ENCODE peak calls at places on chromosomes 6 and 20, in ten cellular contexts. P, Z, J, X, Q, V, Y, O, R and L are unnamed samples.

GRCh38 chr6:111823831-111824607 is 49.2 kb downstream of the FYN start:
- DNase-seq in P (no peak), Z (no peak), J (no peak), X (no peak), Q (no peak), V (no peak), Y (no peak), O (peak), R (no peak), L (no peak)

GRCh38 chr20:34708621-34709043 is 4.5 kb downstream of the TP53INP2 start:
- DNase-seq in P (peak), Z (peak), J (peak), X (peak), Q (peak), V (peak), Y (no peak), O (no peak), R (peak), L (peak)

GRCh38 chr20:11320033-11320432 is 597.7 kb upstream of the BTBD3 start:
- DNase-seq in P (no peak), Z (no peak), J (no peak), X (no peak), Q (no peak), V (no peak), Y (no peak), O (no peak), R (no peak), L (no peak)

GRCh38 chr20:33443006-33443511 is 504 bp downstream of the SNTA1 start:
- DNase-seq in P (peak), Z (no peak), J (no peak), X (no peak), Q (peak), V (peak), Y (no peak), O (no peak), R (peak), L (no peak)

GRCh38 chr6:5936140-5936539 is 70.6 kb downstream of the NRN1 start:
- DNase-seq in P (no peak), Z (peak), J (no peak), X (no peak), Q (no peak), V (no peak), Y (no peak), O (no peak), R (no peak), L (no peak)

GRCh38 chr6:26571592-26572296 is 25.0 kb upstream of the ABT1 start:
- DNase-seq in P (no peak), Z (peak), J (no peak), X (no peak), Q (peak), V (peak), Y (no peak), O (peak), R (peak), L (peak)

GRCh38 chr20:20277772-20278382 is 90.0 kb upstream of the INSM1 start:
- DNase-seq in P (no peak), Z (no peak), J (no peak), X (no peak), Q (no peak), V (no peak), Y (no peak), O (no peak), R (no peak), L (no peak)

GRCh38 chr20:8523684-8524083 is 391.6 kb downstream of the PLCB1 start:
- DNase-seq in P (peak), Z (peak), J (no peak), X (no peak), Q (no peak), V (peak), Y (no peak), O (no peak), R (no peak), L (no peak)

GRCh38 chr6:130593948-130594347 is 228.1 kb downstream of the TMEM200A start:
- DNase-seq in P (no peak), Z (no peak), J (no peak), X (no peak), Q (no peak), V (no peak), Y (no peak), O (no peak), R (no peak), L (no peak)

GRCh38 chr6:63496388-63496804 is 75.9 kb upstream of the LOC128125822 start:
- DNase-seq in P (no peak), Z (no peak), J (no peak), X (no peak), Q (no peak), V (no peak), Y (no peak), O (no peak), R (no peak), L (no peak)

GRCh38 chr20:35866446-35867202 is 87.7 kb downstream of the SCAND1 start:
- DNase-seq in P (no peak), Z (no peak), J (no peak), X (no peak), Q (no peak), V (no peak), Y (no peak), O (no peak), R (no peak), L (no peak)

GRCh38 chr6:125031385-125031784 is 69.1 kb downstream of the RNF217 start:
- DNase-seq in P (no peak), Z (no peak), J (no peak), X (no peak), Q (no peak), V (no peak), Y (no peak), O (no peak), R (no peak), L (no peak)

GRCh38 chr20:48912065-48912464 is 9.4 kb upstream of the ARFGEF2 start:
- DNase-seq in P (peak), Z (no peak), J (peak), X (peak), Q (peak), V (no peak), Y (no peak), O (no peak), R (no peak), L (no peak)

GRCh38 chr20:37922016-37922415 is 19.1 kb downstream of the VSTM2L start:
- DNase-seq in P (no peak), Z (no peak), J (no peak), X (peak), Q (no peak), V (no peak), Y (no peak), O (no peak), R (no peak), L (no peak)

GRCh38 chr6:137799950-137800568 is 67.0 kb upstream of the TNFAIP3 start:
- DNase-seq in P (peak), Z (peak), J (peak), X (peak), Q (no peak), V (no peak), Y (no peak), O (peak), R (no peak), L (no peak)

GRCh38 chr20:60020251-60020650 is 62.0 kb downstream of the CDH26 start:
- DNase-seq in P (no peak), Z (no peak), J (no peak), X (no peak), Q (no peak), V (no peak), Y (no peak), O (no peak), R (no peak), L (no peak)

GRCh38 chr6:144219056-144219685 is 66.0 kb upstream of the UTRN start:
- DNase-seq in P (peak), Z (peak), J (no peak), X (peak), Q (no peak), V (no peak), Y (no peak), O (peak), R (no peak), L (no peak)

GRCh38 chr6:39753745-39754084 is 28.5 kb upstream of the KIF6 start:
- DNase-seq in P (no peak), Z (no peak), J (no peak), X (no peak), Q (no peak), V (no peak), Y (peak), O (no peak), R (no peak), L (no peak)

GRCh38 chr20:10633708-10634107 is 40.1 kb downstream of the JAG1 start:
- DNase-seq in P (no peak), Z (no peak), J (no peak), X (no peak), Q (no peak), V (no peak), Y (no peak), O (no peak), R (no peak), L (no peak)

GRCh38 chr6:45415778-45416518 is 38.2 kb upstream of the SUPT3H start:
- DNase-seq in P (no peak), Z (no peak), J (no peak), X (no peak), Q (no peak), V (no peak), Y (no peak), O (no peak), R (no peak), L (no peak)

GRCh38 chr6:33490621-33491020 is 36.2 kb downstream of the ZBTB9 start:
- DNase-seq in P (no peak), Z (no peak), J (no peak), X (no peak), Q (no peak), V (no peak), Y (no peak), O (no peak), R (no peak), L (no peak)

GRCh38 chr6:36911946-36912555 is 26.3 kb downstream of the C6orf89 start:
- DNase-seq in P (peak), Z (no peak), J (peak), X (no peak), Q (no peak), V (no peak), Y (no peak), O (no peak), R (no peak), L (no peak)

GRCh38 chr20:58018590-58018989 is 209.9 kb downstream of the ANKRD60 start:
- DNase-seq in P (no peak), Z (no peak), J (no peak), X (no peak), Q (peak), V (no peak), Y (no peak), O (no peak), R (no peak), L (no peak)

GRCh38 chr6:41036188-41036587 is 2.8 kb downstream of the UNC5CL start:
- DNase-seq in P (no peak), Z (no peak), J (no peak), X (no peak), Q (no peak), V (no peak), Y (no peak), O (no peak), R (no peak), L (no peak)

GRCh38 chr6:137093183-137094069 is 48.7 kb upstream of the IL20RA start:
- DNase-seq in P (peak), Z (no peak), J (no peak), X (no peak), Q (no peak), V (no peak), Y (no peak), O (no peak), R (no peak), L (no peak)

GRCh38 chr6:133921249-133921859 is 31.7 kb upstream of the TBPL1 start:
- DNase-seq in P (peak), Z (peak), J (peak), X (peak), Q (no peak), V (peak), Y (peak), O (peak), R (peak), L (peak)

GRCh38 chr6:84411060-84411629 is 183.7 kb upstream of the CEP162 start:
- DNase-seq in P (no peak), Z (no peak), J (no peak), X (no peak), Q (no peak), V (no peak), Y (no peak), O (peak), R (no peak), L (no peak)

GRCh38 chr6:141483561-141484061 is 649.1 kb upstream of the GJE1 start:
- DNase-seq in P (peak), Z (peak), J (peak), X (peak), Q (no peak), V (no peak), Y (no peak), O (peak), R (peak), L (no peak)

GRCh38 chr6:64013061-64013410 is 377.4 kb downstream of the PHF3 start:
- DNase-seq in P (no peak), Z (no peak), J (no peak), X (no peak), Q (no peak), V (no peak), Y (no peak), O (peak), R (no peak), L (no peak)

GRCh38 chr6:79420054-79420453 is 117.2 kb downstream of the LCA5 start:
- DNase-seq in P (no peak), Z (no peak), J (no peak), X (no peak), Q (no peak), V (no peak), Y (no peak), O (no peak), R (no peak), L (no peak)

GRCh38 chr6:37793067-37793466 is 26.5 kb upstream of the ZFAND3 start:
- DNase-seq in P (no peak), Z (no peak), J (no peak), X (no peak), Q (no peak), V (no peak), Y (no peak), O (no peak), R (no peak), L (no peak)

GRCh38 chr6:162512744-162513143 is 214.8 kb downstream of the PRKN start:
- DNase-seq in P (no peak), Z (no peak), J (no peak), X (no peak), Q (no peak), V (no peak), Y (no peak), O (no peak), R (no peak), L (no peak)

DNA sequence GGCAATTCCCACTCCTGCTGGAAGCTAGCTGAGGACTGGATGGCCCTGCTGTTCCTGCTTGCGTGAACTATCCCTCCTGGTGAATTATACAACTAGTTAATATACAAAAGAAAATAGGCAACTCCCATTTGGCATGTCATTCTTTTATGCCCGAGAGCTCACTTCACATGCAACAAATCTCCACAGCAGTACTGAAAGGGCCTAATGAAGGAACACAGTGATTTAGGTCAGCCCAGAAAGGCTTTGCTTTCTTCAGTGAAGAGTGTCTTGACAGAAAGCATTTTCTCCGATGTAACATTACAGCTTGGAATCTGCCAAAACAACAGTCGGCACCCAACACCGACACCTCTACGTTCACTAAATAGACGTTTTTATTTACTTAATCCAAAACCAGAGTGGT is 217.7 kb downstream of the PRKN start:
- DNase-seq in P (no peak), Z (no peak), J (no peak), X (no peak), Q (no peak), V (no peak), Y (no peak), O (no peak), R (no peak), L (no peak)
- TF ChIP-seq CTCF in P (no peak), Z (no peak), J (no peak), X (no peak), Q (no peak), V (no peak), Y (no peak), O (no peak), R (no peak), L (no peak)

DNA sequence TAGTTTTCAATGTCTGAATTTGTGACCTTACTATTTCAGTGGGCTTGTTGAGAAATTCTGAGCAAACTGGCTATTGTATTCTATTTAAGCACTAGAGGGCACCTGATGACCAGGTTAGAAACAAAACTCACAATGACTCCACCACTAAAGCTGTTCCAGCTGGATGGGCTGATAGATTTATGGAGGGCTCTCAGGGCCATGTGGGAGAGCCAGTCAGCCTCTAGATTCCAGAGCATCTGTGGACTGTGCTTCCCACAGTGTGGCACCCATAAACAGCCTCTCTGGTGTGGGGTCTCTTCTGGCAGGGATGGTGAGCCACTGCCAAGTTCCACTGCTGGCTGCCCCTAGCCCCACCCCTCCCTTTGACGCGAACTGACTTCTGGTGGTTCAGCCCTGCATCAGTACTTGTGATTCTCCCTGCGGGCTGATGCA is 29.2 kb downstream of the C6orf58 start:
- DNase-seq in P (no peak), Z (peak), J (no peak), X (peak), Q (peak), V (peak), Y (no peak), O (peak), R (no peak), L (no peak)
- TF ChIP-seq CTCF in P (peak), Z (peak), J (peak), X (no peak), Q (no peak), V (no peak), Y (no peak), O (peak), R (no peak), L (peak)

GRCh38 chr20:31739550-31739863 is 417 bp downstream of the TPX2 start:
- DNase-seq in P (no peak), Z (no peak), J (no peak), X (no peak), Q (no peak), V (no peak), Y (no peak), O (no peak), R (no peak), L (no peak)
- TF ChIP-seq CTCF in P (no peak), Z (peak), J (no peak), X (no peak), Q (no peak), V (no peak), Y (no peak), O (no peak), R (no peak), L (peak)

DNA sequence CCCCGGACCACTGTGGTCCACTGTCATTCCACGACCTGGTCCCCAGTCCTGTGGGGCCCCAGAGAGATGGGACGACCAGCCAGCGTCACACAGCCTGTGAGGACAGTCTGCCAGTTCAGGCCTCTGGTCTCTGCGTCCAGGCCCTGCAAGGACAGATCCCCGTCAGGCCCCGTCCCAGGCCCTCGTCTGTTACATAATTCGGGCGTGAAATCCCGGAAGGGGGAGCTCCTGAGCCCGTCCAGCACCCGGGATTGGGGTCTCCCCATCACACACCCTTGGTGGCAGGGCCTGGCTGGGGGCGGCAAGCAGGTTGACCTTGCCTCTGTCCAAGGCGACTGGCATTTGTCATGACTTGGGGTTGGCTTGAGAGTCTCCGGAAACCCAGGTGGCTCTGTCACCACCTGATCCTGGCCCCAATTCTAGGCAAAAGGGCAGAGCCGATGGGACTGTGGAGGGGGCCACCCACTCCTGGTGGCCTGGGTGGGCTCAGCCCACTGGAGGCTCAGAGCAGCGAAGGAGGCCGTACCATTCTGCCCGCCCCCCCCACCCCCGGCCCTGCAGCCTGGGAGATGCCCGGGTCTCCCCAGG is 73.8 kb upstream of the GATA5 start:
- DNase-seq in P (peak), Z (no peak), J (no peak), X (no peak), Q (no peak), V (peak), Y (no peak), O (no peak), R (no peak), L (no peak)
- TF ChIP-seq CTCF in P (peak), Z (peak), J (no peak), X (no peak), Q (no peak), V (no peak), Y (no peak), O (no peak), R (no peak), L (no peak)

DNA sequence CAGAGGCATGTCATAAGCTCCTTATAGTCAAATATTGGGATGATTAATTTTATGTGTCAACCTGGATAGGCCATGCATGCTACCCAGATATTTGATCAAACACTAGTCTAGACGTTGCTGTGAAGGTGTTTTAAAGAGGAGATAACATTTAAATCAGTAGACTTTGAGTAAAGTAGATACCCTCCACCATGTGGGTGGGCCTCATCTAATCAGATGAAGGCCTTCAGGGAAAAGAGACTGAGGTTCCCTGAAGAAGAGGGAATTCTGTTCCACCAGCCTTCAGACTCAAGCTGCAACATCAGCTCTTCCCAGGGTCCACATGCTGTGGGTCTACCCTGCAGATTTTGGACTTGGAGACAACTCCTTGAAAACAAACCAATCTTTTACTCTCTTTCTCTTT is 11.4 kb upstream of the NEDD9 start:
- DNase-seq in P (no peak), Z (no peak), J (no peak), X (no peak), Q (no peak), V (no peak), Y (no peak), O (no peak), R (no peak), L (no peak)
- TF ChIP-seq CTCF in P (no peak), Z (no peak), J (no peak), X (no peak), Q (no peak), V (no peak), Y (no peak), O (no peak), R (no peak), L (no peak)

GRCh38 chr6:87164506-87164905 is 9.1 kb downstream of the ZNF292 start:
- DNase-seq in P (no peak), Z (no peak), J (no peak), X (no peak), Q (no peak), V (no peak), Y (no peak), O (no peak), R (no peak), L (no peak)
- TF ChIP-seq CTCF in P (no peak), Z (no peak), J (no peak), X (no peak), Q (no peak), V (no peak), Y (no peak), O (no peak), R (no peak), L (no peak)

GRCh38 chr20:32019563-32020463 is 9.6 kb downstream of the CCM2L start:
- DNase-seq in P (no peak), Z (no peak), J (no peak), X (no peak), Q (no peak), V (no peak), Y (no peak), O (no peak), R (no peak), L (no peak)

GRCh38 chr20:32021091-32021490 is 10.9 kb downstream of the CCM2L start:
- DNase-seq in P (no peak), Z (no peak), J (no peak), X (no peak), Q (no peak), V (no peak), Y (no peak), O (no peak), R (no peak), L (no peak)

GRCh38 chr20:32018269-32019155 is 8.3 kb downstream of the CCM2L start:
- DNase-seq in P (peak), Z (peak), J (peak), X (peak), Q (peak), V (peak), Y (no peak), O (no peak), R (no peak), L (peak)

GRCh38 chr20:32017711-32018251 is 7.5 kb downstream of the CCM2L start:
- DNase-seq in P (peak), Z (no peak), J (peak), X (peak), Q (peak), V (peak), Y (no peak), O (no peak), R (no peak), L (no peak)

DNA sequence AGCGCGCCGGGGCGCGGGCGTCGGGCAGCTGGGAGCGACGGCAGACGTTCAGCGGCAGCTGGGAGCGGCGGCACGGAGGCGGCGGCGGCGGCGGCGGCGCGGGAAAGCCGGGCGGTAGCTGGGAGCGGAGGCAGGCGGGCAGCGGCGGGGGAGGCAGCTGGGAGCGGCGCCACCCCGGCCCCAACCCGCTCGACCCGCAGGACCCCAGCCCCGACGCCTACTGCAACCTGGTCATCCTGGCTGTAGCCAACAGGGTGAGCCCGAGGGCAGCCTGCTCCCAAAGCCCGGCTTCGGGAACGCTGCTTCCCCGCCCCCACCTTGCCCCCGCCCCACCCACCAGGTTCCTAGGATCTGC is 8.9 kb downstream of the CCM2L start:
- DNase-seq in P (no peak), Z (no peak), J (no peak), X (no peak), Q (no peak), V (peak), Y (no peak), O (no peak), R (no peak), L (peak)
- TF ChIP-seq CTCF in P (no peak), Z (no peak), J (no peak), X (no peak), Q (no peak), V (peak), Y (no peak), O (no peak), R (no peak), L (peak)